ENCODE peak calls at places on chromosomes 2 and 18, in seven cellular contexts. One of them, this sample, is unnamed.

GRCh38 chr2:26649992-26650712 is 9.0 kb upstream of the CIB4 start:
- DNase-seq in GM12891: no peak
- DNase-seq in ELR: no peak
- DNase-seq in HTR-8/SVneo: no peak
- DNase-seq in CD4-positive, alpha-beta memory T cell: no peak
- DNase-seq in cardiac fibroblast: no peak
- DNase-seq in colonic mucosa: no peak
- DNase-seq in this sample: no peak

GRCh38 chr2:241063587-241063986 is 38.5 kb downstream of the MTERF4 start:
- DNase-seq in GM12891: no peak
- DNase-seq in ELR: no peak
- DNase-seq in HTR-8/SVneo: no peak
- DNase-seq in CD4-positive, alpha-beta memory T cell: no peak
- DNase-seq in cardiac fibroblast: no peak
- DNase-seq in colonic mucosa: peak
- DNase-seq in this sample: no peak

GRCh38 chr2:54015809-54016703 is 45.3 kb upstream of the PSME4 start:
- DNase-seq in GM12891: no peak
- DNase-seq in ELR: peak
- DNase-seq in HTR-8/SVneo: no peak
- DNase-seq in CD4-positive, alpha-beta memory T cell: no peak
- DNase-seq in cardiac fibroblast: peak
- DNase-seq in colonic mucosa: no peak
- DNase-seq in this sample: peak

GRCh38 chr2:160876765-160877164 is 283.5 kb upstream of the TANK start:
- DNase-seq in GM12891: no peak
- DNase-seq in ELR: peak
- DNase-seq in HTR-8/SVneo: no peak
- DNase-seq in CD4-positive, alpha-beta memory T cell: no peak
- DNase-seq in cardiac fibroblast: peak
- DNase-seq in colonic mucosa: no peak
- DNase-seq in this sample: no peak

GRCh38 chr2:110993557-110994231 is 127.0 kb upstream of the BCL2L11 start:
- DNase-seq in GM12891: no peak
- DNase-seq in ELR: no peak
- DNase-seq in HTR-8/SVneo: no peak
- DNase-seq in CD4-positive, alpha-beta memory T cell: no peak
- DNase-seq in cardiac fibroblast: no peak
- DNase-seq in colonic mucosa: no peak
- DNase-seq in this sample: peak

GRCh38 chr2:142130111-142131015 is 453 bp downstream of the LRP1B start:
- DNase-seq in GM12891: no peak
- DNase-seq in ELR: peak
- DNase-seq in HTR-8/SVneo: peak
- DNase-seq in CD4-positive, alpha-beta memory T cell: no peak
- DNase-seq in cardiac fibroblast: peak
- DNase-seq in colonic mucosa: peak
- DNase-seq in this sample: no peak

GRCh38 chr18:74197705-74198341 is 49.5 kb downstream of the TIMM21 start:
- DNase-seq in GM12891: no peak
- DNase-seq in ELR: no peak
- DNase-seq in HTR-8/SVneo: no peak
- DNase-seq in CD4-positive, alpha-beta memory T cell: no peak
- DNase-seq in cardiac fibroblast: no peak
- DNase-seq in colonic mucosa: peak
- DNase-seq in this sample: no peak

GRCh38 chr18:35707247-35707646 is 125.7 kb downstream of the GALNT1 start:
- DNase-seq in GM12891: no peak
- DNase-seq in ELR: no peak
- DNase-seq in HTR-8/SVneo: no peak
- DNase-seq in CD4-positive, alpha-beta memory T cell: no peak
- DNase-seq in cardiac fibroblast: no peak
- DNase-seq in colonic mucosa: no peak
- DNase-seq in this sample: no peak

GRCh38 chr2:191895743-191896142 is 48.9 kb upstream of the CAVIN2 start:
- DNase-seq in GM12891: no peak
- DNase-seq in ELR: no peak
- DNase-seq in HTR-8/SVneo: no peak
- DNase-seq in CD4-positive, alpha-beta memory T cell: no peak
- DNase-seq in cardiac fibroblast: no peak
- DNase-seq in colonic mucosa: no peak
- DNase-seq in this sample: no peak

This sample was measured in kidney epithelial cell.